ENCODE peak calls at places on chromosomes 16 and 17, in seven cellular contexts. Y is NCI-H1694; Q is activated CD8-positive, alpha-beta memory T cell treated with anti-CD3 and anti-CD28 coated beads for 48 hours; D is IMR-90; V is lower leg skin; C is cardiac muscle cell; K is sciatic nerve. O is an unnamed sample.

GRCh38 chr17:28575126-28575795 is 1.4 kb downstream of the ALDOC start:
- DNase-seq in Y (no peak), Q (no peak), D (no peak), V (no peak), C (no peak), K (no peak), O (no peak)

GRCh38 chr17:40648326-40648968 is 829 bp upstream of the SMARCE1 start:
- DNase-seq in Y (no peak), Q (no peak), D (peak), V (peak), C (no peak), K (no peak), O (peak)

GRCh38 chr16:24516900-24517669 is 22.3 kb upstream of the RBBP6 start:
- DNase-seq in Y (peak), Q (no peak), D (peak), V (peak), C (peak), K (peak), O (peak)

GRCh38 chr17:18966831-18967624 is 15.1 kb downstream of the SLC5A10 start:
- DNase-seq in Y (peak), Q (no peak), D (peak), V (no peak), C (peak), K (no peak), O (no peak)

GRCh38 chr17:1644493-1645206 is 882 bp downstream of the SCARF1 start:
- DNase-seq in Y (no peak), Q (no peak), D (peak), V (no peak), C (peak), K (no peak), O (peak)

GRCh38 chr16:65624696-65625095 is 502.8 kb upstream of the CDH11 start:
- DNase-seq in Y (no peak), Q (no peak), D (no peak), V (no peak), C (peak), K (no peak), O (no peak)

GRCh38 chr17:35744830-35745229 is 8.2 kb downstream of the GAS2L2 start:
- DNase-seq in Y (no peak), Q (no peak), D (no peak), V (no peak), C (no peak), K (no peak), O (no peak)

GRCh38 chr16:997440-998051 is 16.0 kb downstream of the SOX8 start:
- DNase-seq in Y (no peak), Q (no peak), D (peak), V (no peak), C (peak), K (no peak), O (peak)

GRCh38 chr16:21526923-21527807 is 72.2 kb upstream of the METTL9 start:
- DNase-seq in Y (no peak), Q (no peak), D (no peak), V (no peak), C (no peak), K (no peak), O (no peak)

GRCh38 chr16:28974007-28974436 is 556 bp upstream of the SPNS1 start:
- DNase-seq in Y (peak), Q (no peak), D (peak), V (no peak), C (peak), K (peak), O (no peak)

GRCh38 chr17:82449883-82450356 is 632 bp downstream of the CYBC1 start:
- DNase-seq in Y (no peak), Q (peak), D (no peak), V (no peak), C (no peak), K (no peak), O (peak)

GRCh38 chr17:17944253-17944652 is 27.9 kb downstream of the TOM1L2 start:
- DNase-seq in Y (no peak), Q (no peak), D (no peak), V (no peak), C (no peak), K (no peak), O (no peak)